ENCODE peak calls at places on chromosomes 4 and X, in five cellular contexts. X, T, I, L and H are unnamed samples.

GRCh38 chr4:145061325-145061920 is 36.6 kb downstream of the ANAPC10 start:
- DNase-seq in T (peak; percentile 33), X (peak; percentile 77), I (peak; percentile 91), L (peak; percentile 58), H (no peak)

GRCh38 chr4:142473960-142474338 is 372.2 kb downstream of the INPP4B start:
- DNase-seq in L (no peak), T (no peak), X (no peak), I (no peak), H (no peak)

GRCh38 chr4:148043990-148044645 is 312.2 kb downstream of the ARHGAP10 start:
- DNase-seq in T (no peak), L (no peak), I (no peak), X (no peak), H (no peak)

GRCh38 chrX:34810911-34811310 is 131.7 kb upstream of the FAM47B start:
- DNase-seq in I (no peak), T (no peak), L (no peak), X (no peak), H (no peak)

GRCh38 chr4:1245481-1246051 is 3.4 kb downstream of the CTBP1 start:
- DNase-seq in L (no peak), I (no peak), T (no peak), X (no peak), H (peak; percentile 78)

GRCh38 chr4:15373363-15373762 is 54.5 kb upstream of the C1QTNF7 start:
- DNase-seq in I (no peak), X (no peak), L (no peak), T (no peak), H (no peak)

GRCh38 chr4:110878413-110878812 is 255.5 kb upstream of the PITX2 start:
- DNase-seq in T (no peak), L (no peak), I (no peak), X (no peak), H (no peak)

GRCh38 chr4:57131849-57132745 is 21.9 kb upstream of the IGFBP7 start:
- DNase-seq in L (no peak), X (peak; percentile 44), I (no peak), T (no peak), H (no peak)

GRCh38 chr4:8210631-8211030 is 11.5 kb downstream of the SH3TC1 start:
- DNase-seq in X (no peak), I (no peak), L (no peak), T (no peak), H (no peak)

GRCh38 chrX:40543661-40544328 is 37.0 kb upstream of the ATP6AP2 start:
- DNase-seq in T (peak; percentile 31), I (peak; percentile 84), L (peak; percentile 75), X (peak; percentile 82), H (no peak)

GRCh38 chr4:151035321-151035720 is 20.2 kb upstream of the LRBA start:
- DNase-seq in T (no peak), I (no peak), X (peak; percentile 77), L (no peak), H (no peak)

GRCh38 chrX:47080215-47080914 is 2.1 kb downstream of the RGN start:
- DNase-seq in X (no peak), I (no peak), L (no peak), T (no peak), H (no peak)

GRCh38 chr4:9800878-9801277 is 19.4 kb downstream of the DRD5 start:
- DNase-seq in T (no peak), L (no peak), X (no peak), I (no peak), H (no peak)

GRCh38 chr4:186486172-186486571 is 69.2 kb downstream of the MTNR1A start:
- DNase-seq in L (no peak), I (no peak), T (no peak), X (no peak), H (no peak)

GRCh38 chr4:137664055-137664405 is 131.7 kb upstream of the PCDH18 start:
- DNase-seq in X (peak; percentile 49), T (no peak), L (no peak), I (no peak), H (no peak)

GRCh38 chrX:129693343-129693742 is 38.6 kb upstream of the APLN start:
- DNase-seq in L (no peak), I (peak; percentile 1), T (no peak), X (no peak), H (no peak)

GRCh38 chr4:88442636-88443260 is 14.2 kb upstream of the HERC5 start:
- DNase-seq in L (no peak), I (no peak), X (no peak), T (no peak), H (no peak)